ENCODE peak calls at places on chromosome 5, in six cellular contexts. F is A549, J is endothelial cell of umbilical vein, T is GM12878, M is K562, S is HepG2. X is an unnamed sample.

GRCh38 chr5:77272206-77272605 is 61.7 kb downstream of the PDE8B start:
- DNase-seq in F (no peak), S (no peak), T (no peak), M (no peak), J (no peak), X (peak)

GRCh38 chr5:57012511-57012910 is 60.6 kb upstream of the MIER3 start:
- DNase-seq in S (no peak), M (no peak), J (no peak), F (no peak), T (no peak), X (no peak)

GRCh38 chr5:77167695-77168111 is 42.8 kb upstream of the PDE8B start:
- DNase-seq in F (peak), S (no peak), T (no peak), J (no peak), M (no peak), X (no peak)

GRCh38 chr5:67549947-67550346 is 353.3 kb upstream of the CD180 start:
- DNase-seq in T (no peak), J (no peak), F (no peak), S (no peak), M (no peak), X (no peak)

GRCh38 chr5:159439002-159439401 is 108.7 kb upstream of the IL12B start:
- DNase-seq in T (no peak), J (no peak), S (no peak), M (no peak), F (no peak), X (no peak)

GRCh38 chr5:127757576-127757975 is 54.4 kb downstream of the CCDC192 start:
- DNase-seq in F (peak), J (peak), M (no peak), T (peak), S (no peak), X (peak)

GRCh38 chr5:31854181-31854624 is 215.3 kb downstream of the PDZD2 start:
- DNase-seq in F (no peak), M (no peak), T (no peak), J (peak), S (no peak), X (no peak)

GRCh38 chr5:10987881-10988504 is 227.0 kb upstream of the DAP start:
- DNase-seq in F (peak), M (peak), S (peak), T (no peak), J (peak), X (peak)

GRCh38 chr5:173314166-173314952 is 13.9 kb downstream of the STC2 start:
- DNase-seq in M (no peak), T (no peak), S (no peak), J (no peak), F (no peak), X (no peak)

GRCh38 chr5:7473668-7474215 is 77.8 kb downstream of the ADCY2 start:
- DNase-seq in J (no peak), T (no peak), M (no peak), F (no peak), S (no peak), X (no peak)
- TF ChIP-seq MYC in J (no peak), T (no peak), M (no peak), F (no peak), S (no peak), X (no peak)

DNA sequence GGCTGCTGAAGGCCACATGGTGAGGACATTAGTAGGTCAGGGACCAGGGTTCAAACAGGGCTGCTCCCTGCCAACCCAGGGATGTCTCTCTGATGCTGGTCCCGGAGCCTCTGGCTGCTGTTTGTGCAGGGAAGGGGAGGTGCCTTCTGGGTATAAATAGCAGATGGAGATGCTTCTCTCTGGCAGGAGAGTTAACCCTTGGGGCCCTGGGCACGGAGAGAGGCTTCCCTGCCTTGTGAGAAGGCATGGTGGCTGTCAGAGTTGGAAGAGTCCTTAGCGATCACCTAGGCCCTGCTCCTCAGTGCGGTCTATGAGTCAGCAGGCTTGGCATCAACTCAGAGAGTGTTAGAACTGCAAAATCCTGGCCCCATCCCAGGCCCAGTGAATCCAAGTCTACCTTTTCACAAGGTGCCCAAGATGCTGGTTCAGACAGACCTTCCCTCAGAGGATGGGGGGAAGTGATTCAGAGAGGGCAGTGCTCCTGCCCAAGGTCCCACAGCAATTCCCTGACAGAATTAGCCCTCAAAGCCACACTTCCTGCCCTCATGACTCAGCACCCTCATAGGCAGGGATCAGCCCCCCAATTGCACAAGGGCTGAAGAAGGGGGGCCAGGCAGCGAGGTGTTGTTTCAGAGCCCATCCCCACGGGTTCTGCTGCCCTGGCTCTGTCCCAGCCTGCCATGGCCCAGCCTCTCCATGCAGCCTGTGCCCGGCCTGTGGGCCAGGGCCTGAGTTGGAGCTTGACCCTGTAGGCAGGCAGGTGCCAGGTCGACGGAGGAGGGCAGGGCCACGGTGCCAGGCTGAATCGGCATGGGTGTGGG is 25.6 kb downstream of the CAMK2A start:
- DNase-seq in F (peak), T (no peak), S (no peak), M (no peak), J (peak), X (peak)
- H3K4me3 ChIP-seq in F (no peak), T (no peak), S (no peak), M (no peak), J (no peak), X (no peak)

GRCh38 chr5:34685485-34686197 is 29.5 kb downstream of the RAI14 start:
- DNase-seq in T (no peak), F (no peak), J (peak), M (no peak), S (peak), X (no peak)
- TF ChIP-seq MYC in T (no peak), F (no peak), J (no peak), M (no peak), S (no peak), X (no peak)

GRCh38 chr5:6383376-6383775 is 5.0 kb upstream of the MED10 start:
- DNase-seq in M (no peak), F (no peak), T (no peak), J (no peak), S (peak), X (peak)

GRCh38 chr5:6378128-6379023 is at the start of gene MED10:
- DNase-seq in F (peak), T (peak), M (peak), J (peak), S (peak), X (peak)

GRCh38 chr5:6377121-6377520 is 1.2 kb downstream of the MED10 start:
- DNase-seq in S (no peak), J (peak), T (no peak), M (no peak), F (no peak), X (no peak)

GRCh38 chr5:6377582-6378127 is 692 bp downstream of the MED10 start:
- DNase-seq in M (no peak), S (peak), T (no peak), F (no peak), J (peak), X (peak)

DNA sequence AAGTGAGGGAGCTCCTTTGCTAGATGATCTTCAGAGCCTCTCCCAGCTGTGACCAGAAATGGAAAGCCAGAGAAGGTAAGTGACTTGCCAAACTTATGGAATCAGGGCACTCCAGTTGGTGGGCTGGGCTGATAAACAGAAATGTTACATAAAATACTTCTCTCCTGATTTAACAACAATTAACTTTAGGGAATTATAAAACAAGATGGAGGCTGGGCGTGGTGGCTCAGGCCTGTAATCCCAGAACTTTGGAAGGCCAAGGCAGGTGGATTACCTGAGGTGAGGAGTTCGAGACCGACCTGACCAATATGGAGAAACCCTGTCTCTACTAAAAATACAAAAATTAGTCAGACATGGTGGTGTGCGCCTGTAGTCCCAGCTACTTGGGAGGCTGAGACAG is 899 bp upstream of the MED10 start:
- DNase-seq in S (no peak), J (no peak), M (no peak), T (no peak), F (no peak), X (no peak)
- H3K4me3 ChIP-seq in S (peak), J (no peak), M (peak), T (peak), F (peak), X (peak)

GRCh38 chr5:161278739-161279660 is 267.5 kb downstream of the GABRB2 start:
- DNase-seq in F (no peak), J (no peak), S (no peak), T (no peak), M (no peak), X (no peak)
- TF ChIP-seq MYC in F (no peak), J (no peak), S (no peak), T (no peak), M (no peak), X (no peak)

GRCh38 chr5:9454012-9454481 is 91.8 kb downstream of the SEMA5A start:
- DNase-seq in S (no peak), M (no peak), T (no peak), J (no peak), F (no peak), X (no peak)
- H3K4me3 ChIP-seq in S (no peak), M (no peak), T (no peak), J (no peak), F (no peak), X (no peak)

DNA sequence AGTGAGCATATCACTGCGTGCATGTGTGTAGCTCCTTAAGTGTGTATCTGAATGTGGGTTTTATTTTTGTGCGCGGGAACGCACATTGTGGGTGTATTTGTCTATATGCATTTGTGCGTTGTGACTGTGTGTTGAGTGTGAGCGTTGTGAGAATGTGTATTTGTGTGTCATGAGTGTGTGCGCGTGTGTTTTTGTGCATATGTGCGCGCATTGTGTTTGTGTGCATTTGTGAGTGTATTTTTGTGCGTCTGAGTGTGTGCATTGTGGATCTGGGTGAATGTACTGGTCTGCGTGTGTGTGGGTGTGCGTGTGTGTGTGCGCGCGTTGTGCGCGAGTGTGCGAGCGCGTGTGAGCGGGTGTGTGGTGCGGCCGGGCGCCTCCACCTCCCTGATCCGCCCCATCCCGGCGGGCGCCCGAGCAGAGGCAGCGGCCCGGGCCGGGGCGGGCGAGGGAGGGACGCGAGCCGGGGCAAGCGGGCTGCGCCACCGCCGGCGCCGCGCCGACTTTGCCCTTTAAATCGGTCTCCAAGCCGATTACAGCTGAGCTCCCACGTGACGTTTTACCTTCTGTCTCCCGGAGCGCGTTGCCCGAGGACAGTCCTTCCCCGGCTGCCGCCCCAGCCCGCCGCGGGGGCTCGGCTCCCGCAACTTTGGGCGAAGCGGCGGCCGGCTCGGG is at the start of gene RASGRF2:
- DNase-seq in T (no peak), F (no peak), J (peak), M (no peak), S (peak), X (no peak)
- TF ChIP-seq MYC in T (no peak), F (no peak), J (no peak), M (no peak), S (no peak), X (no peak)

DNA sequence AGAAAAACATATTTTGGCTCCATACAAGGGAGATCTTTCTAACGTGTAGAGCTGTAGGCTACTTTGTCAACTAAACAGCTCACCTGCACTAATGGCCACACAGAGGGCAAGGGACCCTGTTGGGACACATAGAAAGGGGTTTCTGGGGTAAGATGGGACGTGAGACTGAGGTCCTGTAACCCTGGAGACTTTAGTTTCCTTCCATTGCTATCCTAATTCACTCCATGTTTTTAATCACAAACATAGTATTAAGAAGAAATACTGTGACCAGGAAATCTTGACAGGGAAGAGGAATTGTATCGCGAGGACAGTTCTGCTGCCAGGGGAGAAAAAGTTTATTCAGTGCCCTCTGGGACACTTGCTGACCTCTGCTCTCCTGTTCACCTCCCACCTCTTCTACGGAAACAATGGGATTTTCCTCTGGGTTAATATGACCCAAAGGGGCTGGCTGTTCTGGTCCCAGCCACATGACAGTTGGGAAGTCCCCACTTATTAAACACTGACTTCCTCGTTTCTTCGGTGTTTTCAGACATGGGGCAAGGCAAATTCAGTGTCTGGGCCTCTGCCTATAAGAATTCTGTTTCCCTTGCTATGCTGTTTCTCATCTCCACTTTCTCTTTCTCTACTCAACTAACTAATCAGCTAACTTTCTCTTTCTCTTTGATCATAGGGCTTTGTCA is 106.9 kb upstream of the SEMA6A start:
- DNase-seq in M (no peak), F (no peak), T (peak), S (no peak), J (no peak), X (no peak)
- H3K4me3 ChIP-seq in M (no peak), F (no peak), T (peak), S (no peak), J (no peak), X (no peak)